ENCODE peak calls at places on chromosome 19, in nine cellular contexts. V is fibroblast of lung, L is tibial artery, D is hepatocyte, J is K562, R is adrenal gland, P is IMR-90, F is MM.1S, M is aorta. E is an unnamed sample.

GRCh38 chr19:12953456-12954149 is 3.4 kb downstream of the GADD45GIP1 start:
- DNase-seq in L (no peak), J (peak; percentile 9), P (no peak), F (no peak), M (no peak), D (no peak), R (no peak), V (no peak), E (no peak)

GRCh38 chr19:7255119-7255518 is 39.1 kb downstream of the INSR start:
- DNase-seq in J (no peak), V (no peak), D (no peak), M (no peak), L (no peak), F (no peak), R (peak; percentile 61), P (no peak), E (no peak)

GRCh38 chr19:14004619-14005380 is 1.3 kb downstream of the RFX1 start:
- DNase-seq in D (peak; percentile 36), L (peak; percentile 92), R (peak; percentile 74), J (peak; percentile 15), F (no peak), V (no peak), M (peak; percentile 85), P (no peak), E (no peak)

GRCh38 chr19:32220951-32221350 is 124.5 kb upstream of the ZNF507 start:
- DNase-seq in V (no peak), P (no peak), F (no peak), R (no peak), D (no peak), L (no peak), J (no peak), M (no peak), E (no peak)

GRCh38 chr19:46951236-46951986 is 68.2 kb upstream of the NPAS1 start:
- DNase-seq in R (no peak), L (no peak), V (peak; percentile 39), F (no peak), D (peak; percentile 84), P (peak; percentile 45), M (peak; percentile 31), J (no peak), E (no peak)

GRCh38 chr19:11198769-11199469 is 1.6 kb upstream of the KANK2 start:
- DNase-seq in L (no peak), P (no peak), M (no peak), F (no peak), V (no peak), D (no peak), J (no peak), R (no peak), E (no peak)

GRCh38 chr19:6125571-6125989 is 9.9 kb upstream of the ACSBG2 start:
- DNase-seq in V (peak; percentile 67), F (peak; percentile 81), J (peak; percentile 77), L (peak; percentile 77), R (peak; percentile 72), P (peak; percentile 77), D (peak; percentile 83), M (no peak), E (peak; percentile 69)

GRCh38 chr19:34773555-34773864 is 495 bp upstream of the ZNF599 start:
- DNase-seq in F (no peak), M (no peak), P (no peak), D (no peak), L (no peak), J (no peak), R (no peak), V (no peak), E (no peak)

GRCh38 chr19:19491321-19492025 is 23.9 kb downstream of the TSSK6 start:
- DNase-seq in P (no peak), R (no peak), D (no peak), V (no peak), L (no peak), M (no peak), F (no peak), J (no peak), E (no peak)

GRCh38 chr19:39264306-39265290 is 3.6 kb upstream of the IFNL2 start:
- DNase-seq in D (peak; percentile 49), V (no peak), F (no peak), P (no peak), M (peak; percentile 73), L (no peak), J (no peak), R (no peak), E (no peak)

GRCh38 chr19:32852216-32852615 is 17.4 kb downstream of the SLC7A9 start:
- DNase-seq in R (no peak), L (peak; percentile 12), P (no peak), M (no peak), D (no peak), J (no peak), V (no peak), F (no peak), E (no peak)

GRCh38 chr19:48196933-48197665 is 26.6 kb downstream of the ZSWIM9 start:
- DNase-seq in R (peak; percentile 19), P (no peak), M (peak; percentile 39), F (no peak), V (no peak), D (no peak), J (peak; percentile 29), L (no peak), E (no peak)

GRCh38 chr19:41604831-41605230 is 22.0 kb downstream of the CEACAM4 start:
- DNase-seq in L (peak; percentile 11), D (no peak), F (no peak), P (no peak), R (peak; percentile 5), M (no peak), V (no peak), J (no peak), E (no peak)

GRCh38 chr19:31448221-31448657 is 99.0 kb upstream of the TSHZ3 start:
- DNase-seq in J (no peak), L (no peak), F (no peak), V (peak; percentile 96), P (peak; percentile 89), R (peak; percentile 30), D (peak; percentile 60), M (no peak), E (no peak)

DNA sequence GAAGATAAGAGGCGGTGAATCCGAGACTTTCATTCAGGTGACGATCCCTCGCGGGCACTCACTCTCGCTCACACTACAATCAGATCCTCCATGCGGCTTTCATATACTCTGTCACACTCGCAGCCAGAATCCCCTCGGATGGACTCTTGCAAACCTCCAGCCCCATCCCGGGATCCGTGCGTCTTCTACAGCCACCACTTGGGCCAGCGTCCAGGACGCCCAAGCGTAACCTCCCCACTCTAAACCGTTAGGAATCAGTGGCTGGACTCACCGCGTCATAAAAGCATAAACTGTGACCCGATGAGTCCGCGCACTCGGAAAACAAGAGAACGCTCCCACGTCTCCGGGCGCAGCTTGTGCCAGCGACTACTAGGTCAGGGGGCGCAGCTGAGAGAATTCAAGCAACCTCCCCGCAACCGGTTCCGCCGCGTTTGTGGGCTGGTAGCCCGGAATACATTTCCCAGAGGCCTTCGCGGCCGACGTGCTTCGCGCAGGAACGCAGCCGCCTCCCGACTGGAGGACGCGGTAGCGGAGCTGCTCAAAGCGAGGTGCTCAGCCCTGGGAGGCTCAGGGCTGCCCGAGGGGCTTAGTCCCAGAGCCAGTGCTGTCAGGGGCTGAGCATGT is 27.6 kb downstream of the ZNF607 start:
- DNase-seq in V (peak; percentile 95), M (peak; percentile 94), D (peak; percentile 90), L (peak; percentile 86), R (peak; percentile 85), J (peak; percentile 57), F (no peak), P (peak; percentile 80), E (peak; percentile 77)
- H3K27ac ChIP-seq in V (peak overlapping the region; percentile 64), M (peak overlapping the region; percentile 72), D (peak overlapping the region; percentile 67), L (peak overlapping the region; percentile 89), R (peak overlapping the region; percentile 92), J (peak overlapping the region; percentile 36), F (no peak overlapping the region), P (peak overlapping the region; percentile 49), E (peak overlapping the region; percentile 82)

DNA sequence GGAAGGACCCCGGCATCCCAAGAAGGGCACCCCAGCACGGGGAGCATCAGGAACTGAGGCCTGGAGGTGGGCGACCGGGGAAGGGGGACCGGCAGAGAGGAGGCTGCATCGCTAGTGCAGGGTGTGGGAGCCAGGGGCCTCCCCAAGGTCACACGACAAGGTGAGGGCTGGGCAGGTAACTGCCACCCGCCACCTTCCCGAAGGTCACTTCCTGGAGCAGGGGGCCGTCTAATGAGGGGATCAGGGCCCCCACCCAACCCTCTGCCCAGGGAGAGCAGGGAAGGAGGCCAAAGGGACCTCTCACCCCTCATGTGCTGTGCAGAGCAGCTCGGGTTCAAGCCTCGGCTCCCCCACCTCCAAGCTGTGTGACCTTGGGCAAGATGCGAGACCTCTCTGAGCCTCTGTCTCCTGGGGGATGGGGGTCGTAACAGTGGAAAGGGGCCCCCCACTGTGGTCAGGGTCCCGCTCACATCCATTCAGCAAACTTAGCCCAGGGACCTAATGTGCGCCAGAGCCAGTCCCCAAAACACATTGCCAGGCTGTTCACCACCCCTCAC is 6.0 kb downstream of the ZBTB7A start:
- DNase-seq in M (no peak), L (no peak), J (no peak), V (no peak), P (no peak), R (no peak), F (no peak), D (peak; percentile 26), E (no peak)
- H3K4me1 ChIP-seq in M (no peaks in the 10 kb centered on the region), L (peaks cover 71% of the 10 kb centered on the region), J (peaks cover 36% of the 10 kb centered on the region), V (peaks cover 52% of the 10 kb centered on the region), P (peaks cover 45% of the 10 kb centered on the region), R (peaks cover 68% of the 10 kb centered on the region), F (no peaks in the 10 kb centered on the region), D (peaks cover 59% of the 10 kb centered on the region), E (peaks cover 51% of the 10 kb centered on the region)

DNA sequence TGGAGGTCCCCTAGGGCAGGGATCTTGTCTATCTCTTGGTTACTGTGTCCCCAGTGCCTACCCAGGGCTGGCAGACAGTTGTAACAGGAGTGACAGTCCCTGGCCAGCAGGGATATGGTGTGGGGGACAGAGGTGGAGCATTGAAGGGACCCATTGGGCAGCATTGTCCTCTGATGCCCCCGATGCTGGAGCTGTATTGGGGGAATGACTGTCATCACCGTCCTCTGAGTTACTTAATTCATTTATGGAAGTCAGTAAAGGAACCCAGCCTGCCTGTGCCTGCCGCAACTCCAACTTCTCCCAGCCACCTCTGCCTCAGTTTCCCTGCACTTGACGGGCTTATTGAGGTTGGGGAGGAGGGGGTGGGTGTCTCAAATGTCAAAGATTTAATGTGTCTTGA is 1.1 kb upstream of the KLF2 start:
- DNase-seq in J (no peak), R (no peak), F (no peak), L (no peak), V (no peak), D (no peak), P (no peak), M (no peak), E (no peak)
- H3K27ac ChIP-seq in J (no peak overlapping the region), R (no peak overlapping the region), F (no peak overlapping the region), L (peak overlapping the region; percentile 79), V (peak overlapping the region; percentile 87), D (no peak overlapping the region), P (no peak overlapping the region), M (no peak overlapping the region), E (peak overlapping the region; percentile 98)

DNA sequence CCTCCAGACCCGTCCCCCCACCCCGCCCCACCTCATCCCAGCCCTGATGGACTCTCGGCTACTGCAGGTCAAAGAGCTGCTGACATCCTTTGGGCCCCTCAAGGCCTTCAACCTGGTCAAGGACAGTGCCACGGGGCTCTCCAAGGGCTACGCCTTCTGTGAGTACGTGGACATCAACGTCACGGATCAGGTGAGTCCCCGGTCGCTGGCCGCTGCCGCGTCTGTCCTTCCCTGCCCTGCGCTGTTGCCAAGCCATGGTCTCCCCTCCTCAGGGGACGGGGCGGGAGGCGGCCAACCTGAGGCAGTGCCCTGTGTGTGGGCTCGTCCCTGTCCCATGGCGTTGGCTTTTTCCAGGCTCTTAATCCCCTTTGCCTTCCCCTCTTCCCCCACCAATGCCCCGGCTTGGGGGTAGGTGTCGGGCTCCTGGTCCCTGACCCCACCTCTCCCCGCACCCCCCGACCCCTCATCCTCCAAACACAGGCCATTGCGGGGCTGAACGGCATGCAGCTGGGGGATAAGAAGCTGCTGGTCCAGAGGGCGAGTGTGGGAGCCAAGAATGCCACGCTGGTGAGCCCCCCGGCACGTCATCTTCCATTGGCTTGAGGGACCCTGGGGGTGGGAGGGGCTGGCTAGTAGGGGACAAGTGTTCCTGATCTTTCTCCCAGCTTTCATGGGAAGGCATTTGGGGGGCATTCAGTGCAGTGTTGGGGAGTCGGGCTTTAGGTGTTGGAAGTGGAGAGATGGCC is 6.2 kb upstream of the EPN1 start:
- DNase-seq in L (no peak), J (no peak), V (no peak), D (no peak), F (no peak), M (no peak), R (no peak), P (no peak), E (no peak)
- H3K4me1 ChIP-seq in L (peaks cover 9% of the 10 kb centered on the region), J (peaks cover 22% of the 10 kb centered on the region), V (no peaks in the 10 kb centered on the region), D (peaks cover 15% of the 10 kb centered on the region), F (no peaks in the 10 kb centered on the region), M (no peaks in the 10 kb centered on the region), R (no peaks in the 10 kb centered on the region), P (no peaks in the 10 kb centered on the region), E (peaks cover 4% of the 10 kb centered on the region)